ENCODE peak calls at places on chromosomes 13 and 19, in five cellular contexts. Q is stomach, V is tibial nerve, A is body of pancreas, B is vagina. H is an unnamed sample. For H3K4me1 and H3K27me3, the result is how much of the 10 kb centered on the place peaks cover.

GRCh38 chr13:25233861-25234260 is 53.4 kb downstream of the MTMR6 start:
- DNase-seq in Q (no peak), V (no peak), A (no peak), B (no peak), H (no peak)

GRCh38 chr19:1047696-1048147 is 7.8 kb downstream of the ABCA7 start:
- DNase-seq in Q (no peak), V (no peak), A (no peak), B (no peak), H (no peak)

GRCh38 chr13:32031025-32031814 is at the start of gene FRY:
- DNase-seq in Q (peak), V (peak), A (peak), B (no peak), H (peak)

GRCh38 chr13:47897411-47898050 is 103.5 kb downstream of the SUCLA2 start:
- DNase-seq in Q (no peak), V (no peak), A (no peak), B (no peak), H (no peak)

GRCh38 chr13:44249439-44249838 is 124.2 kb upstream of the SERP2 start:
- DNase-seq in Q (no peak), V (peak), A (peak), B (no peak), H (peak)

GRCh38 chr19:524062-524674 is 7.4 kb upstream of the CDC34 start:
- DNase-seq in Q (no peak), V (no peak), A (no peak), B (no peak), H (peak)

GRCh38 chr19:37551123-37551993 is 43.2 kb downstream of the ZNF571 start:
- DNase-seq in Q (no peak), V (no peak), A (no peak), B (no peak), H (peak)

GRCh38 chr19:45440873-45441654 is 17.3 kb upstream of the ERCC1 start:
- DNase-seq in Q (no peak), V (no peak), A (no peak), B (no peak), H (no peak)

GRCh38 chr13:39317284-39317683 is 279.0 kb downstream of the NHLRC3 start:
- DNase-seq in Q (no peak), V (peak), A (no peak), B (no peak), H (peak)

GRCh38 chr13:101146101-101146898 is 270.0 kb downstream of the NALCN start:
- DNase-seq in Q (no peak), V (no peak), A (no peak), B (no peak), H (no peak)

GRCh38 chr13:30133554-30133912 is 173.8 kb downstream of the KATNAL1 start:
- DNase-seq in Q (peak), V (no peak), A (no peak), B (no peak), H (no peak)

GRCh38 chr19:42207767-42208259 is 9.7 kb downstream of the DEDD2 start:
- DNase-seq in Q (peak), V (no peak), A (no peak), B (no peak), H (no peak)

GRCh38 chr19:54165222-54165621 is 5.7 kb upstream of the LENG1 start:
- DNase-seq in Q (no peak), V (no peak), A (no peak), B (no peak), H (no peak)

GRCh38 chr19:44720945-44721344 is 22.0 kb downstream of the CEACAM16 start:
- DNase-seq in Q (no peak), V (no peak), A (no peak), B (no peak), H (no peak)

GRCh38 chr13:110137677-110138008 is 169.3 kb downstream of the COL4A1 start:
- DNase-seq in Q (no peak), V (peak), A (peak), B (no peak), H (peak)

GRCh38 chr19:31325342-31325741 is 23.9 kb downstream of the TSHZ3 start:
- DNase-seq in Q (no peak), V (no peak), A (no peak), B (no peak), H (no peak)

GRCh38 chr13:51675877-51676276 is 91.6 kb downstream of the WDFY2 start:
- DNase-seq in Q (no peak), V (no peak), A (no peak), B (no peak), H (no peak)

GRCh38 chr13:76884571-76885202 is 1.5 kb downstream of the KCTD12 start:
- DNase-seq in Q (no peak), V (peak), A (no peak), B (no peak), H (no peak)

GRCh38 chr13:59356607-59357006 is 807.1 kb downstream of the DIAPH3 start:
- DNase-seq in Q (no peak), V (peak), A (peak), B (no peak), H (peak)

GRCh38 chr13:20221772-20222171 is 10.3 kb downstream of the GJB6 start:
- DNase-seq in Q (no peak), V (no peak), A (no peak), B (no peak), H (no peak)

GRCh38 chr19:19078801-19079200 is 15.0 kb downstream of the SLC25A42 start:
- DNase-seq in Q (no peak), V (no peak), A (no peak), B (no peak), H (no peak)

GRCh38 chr19:18274776-18275356 is 614 bp upstream of the IQCN start:
- DNase-seq in Q (peak), V (peak), A (peak), B (no peak), H (peak)

GRCh38 chr19:43467730-43468129 is 2.3 kb upstream of the LYPD3 start:
- DNase-seq in Q (no peak), V (no peak), A (no peak), B (no peak), H (no peak)

GRCh38 chr19:7636691-7637373 is at the start of gene STXBP2:
- DNase-seq in Q (peak), V (peak), A (peak), B (peak), H (no peak)

GRCh38 chr13:84191199-84191598 is 308.9 kb upstream of the SLITRK1 start:
- DNase-seq in Q (no peak), V (no peak), A (no peak), B (no peak), H (no peak)

GRCh38 chr19:54281008-54281728 is at the start of gene LILRB2:
- DNase-seq in Q (no peak), V (no peak), A (no peak), B (no peak), H (no peak)

GRCh38 chr19:32599736-32600157 is 18.8 kb downstream of the PDCD5 start:
- DNase-seq in Q (no peak), V (no peak), A (peak), B (no peak), H (peak)

GRCh38 chr19:38862321-38863059 is 12.7 kb upstream of the HNRNPL start:
- DNase-seq in Q (no peak), V (peak), A (peak), B (no peak), H (peak)

GRCh38 chr19:28213476-28214082 is 999.4 kb downstream of the UQCRFS1 start:
- DNase-seq in Q (no peak), V (no peak), A (no peak), B (no peak), H (no peak)

GRCh38 chr19:55611983-55612645 is 6.7 kb downstream of the ZNF865 start:
- DNase-seq in Q (no peak), V (no peak), A (no peak), B (no peak), H (no peak)

GRCh38 chr19:55606817-55607216 is 1.4 kb downstream of the ZNF865 start:
- DNase-seq in Q (no peak), V (no peak), A (no peak), B (no peak), H (no peak)

GRCh38 chr19:55606471-55606787 is 982 bp downstream of the ZNF865 start:
- DNase-seq in Q (no peak), V (no peak), A (no peak), B (no peak), H (no peak)

GRCh38 chr19:55611300-55611982 is 6.0 kb downstream of the ZNF865 start:
- DNase-seq in Q (no peak), V (no peak), A (no peak), B (no peak), H (no peak)

DNA sequence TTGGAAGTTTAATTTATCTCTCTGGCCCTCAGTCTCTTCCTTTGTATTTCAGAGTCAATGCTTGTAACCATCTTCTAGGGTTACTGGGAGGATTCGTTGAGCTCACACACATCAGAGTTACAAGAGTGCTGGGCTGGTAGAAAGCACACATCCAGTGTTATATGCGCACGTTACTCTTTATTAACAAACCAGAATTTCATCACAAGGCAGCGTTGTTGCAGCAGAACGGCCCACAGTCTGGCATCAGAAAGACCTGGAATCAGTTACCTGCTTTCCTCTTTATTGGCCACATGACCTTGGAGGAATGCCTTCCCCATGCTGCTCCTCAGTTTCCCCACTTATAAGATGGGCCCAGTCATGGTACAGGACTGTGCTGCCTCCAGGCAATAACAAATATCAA is 3.9 kb downstream of the ZNF865 start:
- DNase-seq in Q (no peak), V (no peak), A (no peak), B (no peak), H (no peak)
- H3K4me1 ChIP-seq in Q (under half), V (under half), A (under half), B (under half), H (under half)

DNA sequence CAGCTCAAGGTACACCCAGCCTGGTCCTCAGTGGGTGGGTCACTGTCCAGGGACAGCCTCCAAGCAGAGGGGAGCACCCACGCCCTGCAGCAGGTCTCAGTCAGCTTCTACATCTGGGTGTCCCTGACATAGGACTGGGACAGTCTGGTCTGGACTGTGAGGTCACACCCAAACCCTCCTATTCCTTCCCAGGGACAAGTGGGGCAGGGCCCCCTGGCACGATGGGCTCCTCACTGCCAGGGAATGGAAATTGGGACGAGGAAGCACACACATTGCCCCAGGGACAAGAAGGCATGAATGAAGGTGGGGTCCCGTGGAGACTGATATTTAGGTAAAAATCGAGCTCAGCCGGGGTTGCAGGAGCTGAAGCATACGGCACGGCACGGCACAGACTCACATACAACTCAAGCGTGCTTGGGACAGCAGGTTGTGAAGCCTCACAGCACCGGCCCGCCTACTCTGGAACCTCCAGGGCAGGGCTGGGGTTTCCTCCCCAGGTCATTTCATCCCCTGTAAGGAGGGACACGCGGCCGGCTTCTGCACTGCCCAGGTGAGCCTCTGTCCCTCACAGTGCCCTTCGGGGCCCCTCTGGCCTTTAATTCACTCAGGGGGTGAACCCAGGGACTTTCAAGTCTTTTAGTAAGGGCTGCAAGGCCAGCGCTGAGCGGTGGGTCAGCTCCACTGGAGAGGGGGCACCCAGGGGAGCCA is 3.5 kb downstream of the PNMA8B start:
- DNase-seq in Q (no peak), V (no peak), A (no peak), B (no peak), H (no peak)
- H3K27me3 ChIP-seq in Q (under half), V (under half), A (under half), B (under half), H (half or more)

GRCh38 chr19:13872695-13873389 is 4.1 kb upstream of the NANOS3 start:
- DNase-seq in Q (no peak), V (no peak), A (no peak), B (no peak), H (peak)
- TF ChIP-seq CTCF in Q (no peak), V (no peak), A (no peak), B (no peak), H (no peak)

DNA sequence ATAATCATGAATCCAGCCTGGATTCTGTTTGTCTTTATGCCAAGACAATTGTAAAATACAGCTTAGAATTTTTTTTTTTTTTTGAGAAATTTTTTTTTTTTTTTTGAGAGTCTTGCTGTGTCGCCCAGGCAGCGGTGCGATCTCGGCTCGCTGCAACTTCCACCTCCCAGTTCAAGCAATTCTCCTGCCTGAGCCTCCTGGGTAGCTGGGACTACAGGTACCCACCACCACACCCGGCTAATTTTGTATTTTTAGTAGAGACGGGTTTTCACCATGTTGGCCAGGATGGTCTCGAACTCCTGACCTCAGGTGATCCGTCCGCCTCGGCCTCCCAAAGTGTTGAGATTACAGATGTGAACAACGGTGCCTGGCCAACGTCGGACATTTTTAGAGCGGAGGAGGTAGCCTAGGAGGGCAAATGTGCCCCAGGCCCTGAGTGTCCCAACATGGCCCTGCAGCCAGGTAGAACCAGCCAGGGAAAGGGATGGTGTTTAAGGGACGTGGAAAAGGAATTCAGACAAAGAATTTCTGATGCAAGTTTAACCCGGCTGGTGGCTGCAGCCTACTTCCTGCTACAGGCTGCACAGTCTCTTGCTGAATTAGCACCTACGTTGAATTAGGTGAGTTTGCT is 89.8 kb downstream of the GNG7 start:
- DNase-seq in Q (no peak), V (no peak), A (no peak), B (no peak), H (no peak)
- H3K4me1 ChIP-seq in Q (under half), V (under half), A (under half), B (under half), H (under half)

GRCh38 chr13:112105884-112106283 is 38.9 kb downstream of the SOX1 start:
- DNase-seq in Q (no peak), V (no peak), A (no peak), B (no peak), H (no peak)
- H3K27me3 ChIP-seq in Q (under half), V (under half), A (under half), B (under half), H (half or more)

DNA sequence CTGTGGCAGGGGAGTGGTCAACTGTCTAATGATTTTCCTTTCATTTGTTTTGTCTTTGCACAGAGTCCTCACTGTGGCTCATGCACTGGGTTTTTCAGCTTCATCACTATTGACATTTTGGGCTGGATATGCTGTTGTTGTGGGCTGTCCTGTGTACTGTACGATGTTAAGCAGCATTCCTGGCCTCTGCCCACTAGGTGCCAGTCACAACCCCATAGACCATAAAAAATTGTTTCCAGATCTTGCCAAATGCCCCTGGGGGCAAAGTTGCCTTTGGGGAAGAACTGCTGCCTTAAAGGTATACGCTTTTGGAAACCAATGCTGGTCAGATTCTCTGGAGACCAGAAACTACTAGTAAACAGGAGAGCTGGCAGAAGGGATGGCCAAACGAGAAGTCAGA is 310.4 kb downstream of the SPRY2 start:
- DNase-seq in Q (no peak), V (no peak), A (peak), B (no peak), H (peak)
- TF ChIP-seq CTCF in Q (no peak), V (no peak), A (no peak), B (no peak), H (peak)

DNA sequence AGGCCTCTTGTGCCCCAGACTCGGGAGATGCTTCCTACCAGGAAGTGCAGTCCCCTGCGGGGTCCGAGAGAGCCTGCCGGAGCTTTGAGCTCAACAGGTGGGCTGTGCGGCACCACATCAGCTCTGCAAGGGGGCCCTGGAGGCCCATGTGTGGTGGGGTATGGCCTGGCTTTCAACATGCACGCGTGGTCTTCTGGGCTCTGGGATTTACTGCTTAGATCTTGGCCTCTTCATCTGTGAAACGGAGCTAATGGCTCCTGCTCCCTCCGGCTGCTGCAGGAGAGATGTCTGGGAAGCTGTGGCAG is 18.0 kb downstream of the NDUFB7 start:
- DNase-seq in Q (no peak), V (no peak), A (no peak), B (no peak), H (no peak)
- H3K4me1 ChIP-seq in Q (under half), V (under half), A (under half), B (half or more), H (under half)

GRCh38 chr13:56201834-56202233 is 938.9 kb upstream of the PRR20A start:
- DNase-seq in Q (no peak), V (no peak), A (no peak), B (no peak), H (no peak)

DNA sequence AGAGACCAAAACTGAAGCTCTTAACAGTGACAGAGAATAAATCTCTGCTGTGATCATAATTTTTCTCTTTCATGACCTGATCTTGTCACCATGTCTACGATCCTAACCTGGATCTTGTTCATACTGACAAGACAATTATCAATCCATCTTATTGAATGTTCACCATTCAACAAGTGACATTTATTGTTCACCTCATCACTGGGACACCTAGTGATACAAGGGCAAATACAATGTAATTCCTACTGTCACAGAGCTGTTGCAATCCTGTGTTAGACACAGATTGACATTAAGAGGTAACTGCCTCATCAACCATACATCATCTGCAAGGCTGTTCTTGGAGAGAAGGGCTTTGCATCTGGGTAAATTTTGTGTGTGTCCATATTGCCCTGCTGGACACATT is 942.4 kb upstream of the PRR20A start:
- DNase-seq in Q (no peak), V (no peak), A (no peak), B (no peak), H (no peak)
- H3K27me3 ChIP-seq in Q (under half), V (under half), A (under half), B (under half), H (under half)

GRCh38 chr19:5798244-5798643 is 6.6 kb upstream of the NRTN start:
- DNase-seq in Q (no peak), V (no peak), A (no peak), B (no peak), H (no peak)
- TF ChIP-seq CTCF in Q (no peak), V (no peak), A (no peak), B (no peak), H (no peak)